ENCODE peak calls at places on chromosomes 16 and 17, in five cellular contexts. J, B, Q, U and T are unnamed samples.

GRCh38 chr17:57420674-57421392 is 164.5 kb downstream of the MSI2 start:
- DNase-seq in J (no peak), B (peak), Q (no peak), U (no peak), T (no peak)

GRCh38 chr17:9238340-9239259 is 217.3 kb downstream of the NTN1 start:
- DNase-seq in J (no peak), B (no peak), Q (no peak), U (no peak), T (no peak)

GRCh38 chr17:8875957-8876356 is 8.5 kb upstream of the PIK3R6 start:
- DNase-seq in J (no peak), B (no peak), Q (no peak), U (no peak), T (no peak)

GRCh38 chr16:85479972-85480726 is 133.0 kb upstream of the GSE1 start:
- DNase-seq in J (no peak), B (no peak), Q (no peak), U (no peak), T (no peak)

GRCh38 chr17:32828822-32829221 is 48.1 kb downstream of the MYO1D start:
- DNase-seq in J (no peak), B (no peak), Q (no peak), U (no peak), T (no peak)

GRCh38 chr16:68065716-68066305 is 19.4 kb upstream of the NFATC3 start:
- DNase-seq in J (peak), B (no peak), Q (no peak), U (no peak), T (peak)

GRCh38 chr17:4249452-4250029 is 14.2 kb downstream of the ANKFY1 start:
- DNase-seq in J (no peak), B (no peak), Q (no peak), U (no peak), T (no peak)

GRCh38 chr17:76261421-76262215 is 3.5 kb upstream of the UBALD2 start:
- DNase-seq in J (no peak), B (no peak), Q (no peak), U (peak), T (no peak)

GRCh38 chr17:6471531-6472465 is 27.5 kb downstream of the PIMREG start:
- DNase-seq in J (no peak), B (no peak), Q (no peak), U (no peak), T (no peak)

GRCh38 chr16:8678068-8678927 is 3.9 kb downstream of the ABAT start:
- DNase-seq in J (no peak), B (no peak), Q (no peak), U (no peak), T (no peak)

GRCh38 chr17:42548070-42548837 is 4.5 kb upstream of the HSD17B1 start:
- DNase-seq in J (no peak), B (peak), Q (peak), U (peak), T (no peak)

GRCh38 chr16:87833548-87833947 is 35.8 kb downstream of the SLC7A5 start:
- DNase-seq in J (no peak), B (no peak), Q (no peak), U (no peak), T (no peak)

GRCh38 chr16:79272141-79272577 is 328.4 kb downstream of the MAF start:
- DNase-seq in J (no peak), B (no peak), Q (peak), U (peak), T (no peak)

GRCh38 chr17:55420067-55420775 is 1.4 kb downstream of the MMD start:
- DNase-seq in J (no peak), B (no peak), Q (no peak), U (peak), T (no peak)

GRCh38 chr16:12901597-12902436 is at the start of gene SHISA9:
- DNase-seq in J (no peak), B (no peak), Q (no peak), U (peak), T (no peak)

GRCh38 chr17:49000943-49001342 is 3.8 kb downstream of the IGF2BP1 start:
- DNase-seq in J (no peak), B (no peak), Q (no peak), U (no peak), T (no peak)

GRCh38 chr17:65293584-65294183 is 156.5 kb downstream of the RGS9 start:
- DNase-seq in J (no peak), B (no peak), Q (no peak), U (no peak), T (no peak)

GRCh38 chr17:49576121-49576905 is 642 bp downstream of the NXPH3 start:
- DNase-seq in J (no peak), B (no peak), Q (no peak), U (no peak), T (no peak)

GRCh38 chr17:59361916-59362810 is 30.7 kb downstream of the YPEL2 start:
- DNase-seq in J (no peak), B (no peak), Q (peak), U (peak), T (no peak)

GRCh38 chr17:74280093-74280513 is 6.1 kb downstream of the DNAI2 start:
- DNase-seq in J (no peak), B (no peak), Q (peak), U (peak), T (no peak)

GRCh38 chr17:75889454-75889853 is 7.3 kb downstream of the TRIM65 start:
- DNase-seq in J (no peak), B (no peak), Q (no peak), U (no peak), T (no peak)

GRCh38 chr16:67959930-67960329 is 8.5 kb downstream of the SLC12A4 start:
- DNase-seq in J (no peak), B (no peak), Q (no peak), U (no peak), T (no peak)

GRCh38 chr16:26985100-26986065 is 81.3 kb upstream of the C16orf82 start:
- DNase-seq in J (no peak), B (no peak), Q (no peak), U (no peak), T (no peak)

GRCh38 chr16:72099377-72099818 is 5.8 kb downstream of the DHX38 start:
- DNase-seq in J (no peak), B (peak), Q (no peak), U (peak), T (no peak)

GRCh38 chr16:10576390-10577304 is 3.8 kb downstream of the EMP2 start:
- DNase-seq in J (no peak), B (no peak), Q (no peak), U (no peak), T (no peak)

GRCh38 chr17:17538417-17539391 is 42.5 kb upstream of the RASD1 start:
- DNase-seq in J (no peak), B (peak), Q (no peak), U (no peak), T (no peak)

GRCh38 chr16:88820335-88821025 is 8.8 kb upstream of the APRT start:
- DNase-seq in J (no peak), B (no peak), Q (no peak), U (no peak), T (no peak)

GRCh38 chr17:72460711-72461110 is 339.9 kb downstream of the SOX9 start:
- DNase-seq in J (no peak), B (no peak), Q (no peak), U (no peak), T (no peak)